ENCODE peak calls at places on chromosome 20, in ten cellular contexts. One of them, this sample, is unnamed.

GRCh38 chr20:34415079-34415478 is 52.0 kb downstream of the ITCH start:
- DNase-seq in fibroblast of lung: no peak
- DNase-seq in CD8-positive, alpha-beta T cell: no peak
- DNase-seq in effector memory CD4-positive, alpha-beta T cell: no peak
- DNase-seq in HCT116: no peak
- DNase-seq in GM12865: peak; percentile 66
- DNase-seq in H7: no peak
- DNase-seq in foreskin fibroblast: no peak
- DNase-seq in AG10803: no peak
- DNase-seq in IMR-90: no peak
- DNase-seq in this sample: no peak

GRCh38 chr20:24662756-24663399 is 193.4 kb downstream of the SYNDIG1 start:
- DNase-seq in fibroblast of lung: peak; percentile 16
- DNase-seq in CD8-positive, alpha-beta T cell: no peak
- DNase-seq in effector memory CD4-positive, alpha-beta T cell: no peak
- DNase-seq in HCT116: no peak
- DNase-seq in GM12865: no peak
- DNase-seq in H7: no peak
- DNase-seq in foreskin fibroblast: peak; percentile 79
- DNase-seq in AG10803: peak; percentile 60
- DNase-seq in IMR-90: peak; percentile 48
- DNase-seq in this sample: no peak

GRCh38 chr20:56359212-56360132 is 698 bp downstream of the FAM210B start:
- DNase-seq in fibroblast of lung: peak; percentile 81
- DNase-seq in CD8-positive, alpha-beta T cell: no peak
- DNase-seq in effector memory CD4-positive, alpha-beta T cell: no peak
- DNase-seq in HCT116: no peak
- DNase-seq in GM12865: peak; percentile 20
- DNase-seq in H7: peak; percentile 65
- DNase-seq in foreskin fibroblast: peak; percentile 82
- DNase-seq in AG10803: peak; percentile 69
- DNase-seq in IMR-90: peak; percentile 73
- DNase-seq in this sample: peak; percentile 36

GRCh38 chr20:16580127-16580526 is 6.9 kb upstream of the KIF16B start:
- DNase-seq in fibroblast of lung: peak; percentile 71
- DNase-seq in CD8-positive, alpha-beta T cell: no peak
- DNase-seq in effector memory CD4-positive, alpha-beta T cell: no peak
- DNase-seq in HCT116: no peak
- DNase-seq in GM12865: no peak
- DNase-seq in H7: no peak
- DNase-seq in foreskin fibroblast: peak; percentile 90
- DNase-seq in AG10803: peak; percentile 92
- DNase-seq in IMR-90: peak; percentile 77
- DNase-seq in this sample: peak; percentile 59

GRCh38 chr20:13458860-13459451 is 179.8 kb downstream of the TASP1 start:
- DNase-seq in fibroblast of lung: peak; percentile 30
- DNase-seq in CD8-positive, alpha-beta T cell: no peak
- DNase-seq in effector memory CD4-positive, alpha-beta T cell: no peak
- DNase-seq in HCT116: peak; percentile 13
- DNase-seq in GM12865: peak; percentile 57
- DNase-seq in H7: peak; percentile 12
- DNase-seq in foreskin fibroblast: peak; percentile 64
- DNase-seq in AG10803: peak; percentile 42
- DNase-seq in IMR-90: peak; percentile 41
- DNase-seq in this sample: no peak

GRCh38 chr20:56343861-56344381 is 14.9 kb upstream of the FAM210B start:
- DNase-seq in fibroblast of lung: peak; percentile 27
- DNase-seq in CD8-positive, alpha-beta T cell: no peak
- DNase-seq in effector memory CD4-positive, alpha-beta T cell: no peak
- DNase-seq in HCT116: no peak
- DNase-seq in GM12865: peak; percentile 53
- DNase-seq in H7: peak; percentile 95
- DNase-seq in foreskin fibroblast: peak; percentile 76
- DNase-seq in AG10803: peak; percentile 43
- DNase-seq in IMR-90: peak; percentile 24
- DNase-seq in this sample: no peak

GRCh38 chr20:32109392-32110172 is at the start of gene TM9SF4:
- DNase-seq in fibroblast of lung: peak; percentile 90
- DNase-seq in CD8-positive, alpha-beta T cell: peak; percentile 85
- DNase-seq in effector memory CD4-positive, alpha-beta T cell: peak; percentile 72
- DNase-seq in HCT116: peak; percentile 92
- DNase-seq in GM12865: peak; percentile 97
- DNase-seq in H7: peak; percentile 91
- DNase-seq in foreskin fibroblast: peak; percentile 96
- DNase-seq in AG10803: peak; percentile 92
- DNase-seq in IMR-90: peak; percentile 94
- DNase-seq in this sample: peak; percentile 80

GRCh38 chr20:62966212-62967148 is 14.0 kb downstream of the SLC17A9 start:
- DNase-seq in fibroblast of lung: no peak
- DNase-seq in CD8-positive, alpha-beta T cell: no peak
- DNase-seq in effector memory CD4-positive, alpha-beta T cell: no peak
- DNase-seq in HCT116: no peak
- DNase-seq in GM12865: no peak
- DNase-seq in H7: no peak
- DNase-seq in foreskin fibroblast: no peak
- DNase-seq in AG10803: no peak
- DNase-seq in IMR-90: no peak
- DNase-seq in this sample: no peak

DNA sequence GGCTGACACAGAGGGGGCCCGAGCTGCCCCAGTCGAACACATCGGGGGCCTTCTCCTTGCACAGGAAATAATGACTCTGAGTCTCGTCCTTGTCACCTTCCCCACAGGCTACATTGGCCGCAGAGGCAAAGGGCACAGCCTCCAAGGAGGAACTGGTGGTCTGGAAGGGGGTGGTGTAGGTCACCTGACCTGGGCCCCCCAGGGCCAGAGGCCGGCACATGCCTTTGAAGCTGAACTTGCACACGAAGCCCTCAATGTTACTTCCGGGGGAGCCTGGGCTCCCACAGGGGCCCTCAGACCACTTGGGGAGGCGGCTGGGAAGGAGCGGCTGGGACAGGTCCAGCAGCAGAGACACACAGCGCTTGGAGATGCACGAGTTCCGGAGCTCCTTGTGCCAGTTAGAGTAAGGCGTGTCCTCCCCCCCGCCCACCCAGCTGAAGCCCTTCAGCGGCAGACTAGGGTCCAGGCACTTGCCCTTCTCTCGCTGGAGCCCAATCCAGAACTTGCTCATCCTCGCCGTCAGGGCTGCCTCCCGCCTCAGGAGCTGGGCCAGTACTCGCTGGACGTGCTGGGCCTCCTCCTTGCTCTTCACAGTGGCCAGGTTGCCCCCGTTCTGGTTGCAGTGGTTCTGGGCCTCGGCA is 589 bp downstream of the CD93 start:
- DNase-seq in fibroblast of lung: no peak
- DNase-seq in CD8-positive, alpha-beta T cell: no peak
- DNase-seq in effector memory CD4-positive, alpha-beta T cell: no peak
- DNase-seq in HCT116: no peak
- DNase-seq in GM12865: no peak
- DNase-seq in H7: no peak
- DNase-seq in foreskin fibroblast: no peak
- DNase-seq in AG10803: no peak
- DNase-seq in IMR-90: no peak
- DNase-seq in this sample: no peak
- H3K4me3 ChIP-seq in fibroblast of lung: no peak overlapping the region
- H3K4me3 ChIP-seq in CD8-positive, alpha-beta T cell: no peak overlapping the region
- H3K4me3 ChIP-seq in effector memory CD4-positive, alpha-beta T cell: no peak overlapping the region
- H3K4me3 ChIP-seq in HCT116: no peak overlapping the region
- H3K4me3 ChIP-seq in GM12865: no peak overlapping the region
- H3K4me3 ChIP-seq in H7: no peak overlapping the region
- H3K4me3 ChIP-seq in foreskin fibroblast: no peak overlapping the region
- H3K4me3 ChIP-seq in AG10803: no peak overlapping the region
- H3K4me3 ChIP-seq in IMR-90: no peak overlapping the region
- H3K4me3 ChIP-seq in this sample: no peak overlapping the region

GRCh38 chr20:36541227-36542018 is at the start of gene MYL9:
- DNase-seq in fibroblast of lung: peak; percentile 81
- DNase-seq in CD8-positive, alpha-beta T cell: no peak
- DNase-seq in effector memory CD4-positive, alpha-beta T cell: no peak
- DNase-seq in HCT116: no peak
- DNase-seq in GM12865: peak; percentile 36
- DNase-seq in H7: peak; percentile 94
- DNase-seq in foreskin fibroblast: peak; percentile 94
- DNase-seq in AG10803: peak; percentile 81
- DNase-seq in IMR-90: peak; percentile 62
- DNase-seq in this sample: peak; percentile 33

GRCh38 chr20:36542516-36543186 is 1.3 kb downstream of the MYL9 start:
- DNase-seq in fibroblast of lung: no peak
- DNase-seq in CD8-positive, alpha-beta T cell: no peak
- DNase-seq in effector memory CD4-positive, alpha-beta T cell: no peak
- DNase-seq in HCT116: no peak
- DNase-seq in GM12865: no peak
- DNase-seq in H7: peak; percentile 31
- DNase-seq in foreskin fibroblast: no peak
- DNase-seq in AG10803: no peak
- DNase-seq in IMR-90: no peak
- DNase-seq in this sample: no peak

GRCh38 chr20:36542019-36542488 is 735 bp downstream of the MYL9 start:
- DNase-seq in fibroblast of lung: peak; percentile 59
- DNase-seq in CD8-positive, alpha-beta T cell: no peak
- DNase-seq in effector memory CD4-positive, alpha-beta T cell: no peak
- DNase-seq in HCT116: peak; percentile 33
- DNase-seq in GM12865: no peak
- DNase-seq in H7: peak; percentile 91
- DNase-seq in foreskin fibroblast: peak; percentile 85
- DNase-seq in AG10803: peak; percentile 67
- DNase-seq in IMR-90: peak; percentile 70
- DNase-seq in this sample: peak; percentile 5

GRCh38 chr20:36544134-36545018 is 3.1 kb downstream of the MYL9 start:
- DNase-seq in fibroblast of lung: peak; percentile 81
- DNase-seq in CD8-positive, alpha-beta T cell: no peak
- DNase-seq in effector memory CD4-positive, alpha-beta T cell: no peak
- DNase-seq in HCT116: no peak
- DNase-seq in GM12865: no peak
- DNase-seq in H7: peak; percentile 38
- DNase-seq in foreskin fibroblast: peak; percentile 88
- DNase-seq in AG10803: peak; percentile 79
- DNase-seq in IMR-90: peak; percentile 68
- DNase-seq in this sample: peak; percentile 5

DNA sequence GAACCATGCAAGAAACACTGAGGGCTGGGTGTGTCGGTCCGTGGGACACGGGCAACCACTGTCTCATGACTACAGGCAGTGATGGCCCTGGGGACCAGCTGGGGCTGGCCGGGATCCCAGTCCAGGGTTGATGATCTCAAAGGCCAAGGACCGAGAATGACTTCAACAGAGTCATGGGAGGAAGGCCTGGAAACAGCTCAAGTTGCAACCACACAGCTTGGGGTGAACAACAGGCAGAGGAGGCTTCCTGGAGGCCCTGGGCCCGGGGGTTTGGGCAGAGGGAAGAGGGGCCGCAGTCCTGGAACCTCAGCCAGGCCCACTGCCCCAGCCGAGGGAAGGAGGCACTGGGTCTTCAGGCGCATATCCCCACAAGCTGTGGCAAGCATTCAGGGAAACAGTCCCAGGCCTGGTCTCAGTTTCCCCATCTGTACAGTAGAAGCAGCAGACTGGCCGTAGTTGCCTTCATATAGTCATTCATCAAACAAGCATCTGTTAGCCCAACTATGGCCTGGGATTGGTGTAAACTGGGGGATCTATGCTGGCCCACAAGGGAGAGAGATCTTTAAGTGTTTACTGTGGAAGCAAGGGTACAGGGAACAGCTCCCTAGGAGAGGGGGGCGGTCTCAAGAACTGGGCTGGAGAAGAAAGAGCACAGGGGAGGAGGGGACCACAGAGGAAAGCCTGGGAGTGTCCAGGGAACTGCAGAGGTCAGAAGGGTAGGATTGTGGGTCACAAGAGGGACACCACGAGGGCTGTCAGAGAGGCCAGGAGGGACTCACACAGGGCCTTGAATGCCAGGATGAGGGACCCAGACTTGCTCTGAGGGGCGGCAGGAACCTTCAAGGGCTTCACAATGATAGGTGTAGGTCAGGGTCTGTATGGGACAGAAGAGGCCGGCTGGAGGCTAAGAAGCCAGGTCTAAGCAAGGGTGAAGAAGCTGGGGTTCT is 2.1 kb downstream of the MYL9 start:
- DNase-seq in fibroblast of lung: peak; percentile 74
- DNase-seq in CD8-positive, alpha-beta T cell: no peak
- DNase-seq in effector memory CD4-positive, alpha-beta T cell: no peak
- DNase-seq in HCT116: no peak
- DNase-seq in GM12865: no peak
- DNase-seq in H7: peak; percentile 32
- DNase-seq in foreskin fibroblast: peak; percentile 92
- DNase-seq in AG10803: peak; percentile 84
- DNase-seq in IMR-90: peak; percentile 83
- DNase-seq in this sample: peak; percentile 68
- H3K4me3 ChIP-seq in fibroblast of lung: peak overlapping the region; percentile 98
- H3K4me3 ChIP-seq in CD8-positive, alpha-beta T cell: no peak overlapping the region
- H3K4me3 ChIP-seq in effector memory CD4-positive, alpha-beta T cell: no peak overlapping the region
- H3K4me3 ChIP-seq in HCT116: no peak overlapping the region
- H3K4me3 ChIP-seq in GM12865: no peak overlapping the region
- H3K4me3 ChIP-seq in H7: no peak overlapping the region
- H3K4me3 ChIP-seq in foreskin fibroblast: peak overlapping the region; percentile 95
- H3K4me3 ChIP-seq in AG10803: peak overlapping the region; percentile 95
- H3K4me3 ChIP-seq in IMR-90: peak overlapping the region; percentile 89
- H3K4me3 ChIP-seq in this sample: peak overlapping the region; percentile 87

GRCh38 chr20:10557685-10558084 is 116.1 kb downstream of the JAG1 start:
- DNase-seq in fibroblast of lung: peak; percentile 41
- DNase-seq in CD8-positive, alpha-beta T cell: no peak
- DNase-seq in effector memory CD4-positive, alpha-beta T cell: no peak
- DNase-seq in HCT116: no peak
- DNase-seq in GM12865: no peak
- DNase-seq in H7: no peak
- DNase-seq in foreskin fibroblast: no peak
- DNase-seq in AG10803: no peak
- DNase-seq in IMR-90: no peak
- DNase-seq in this sample: no peak
- H3K4me3 ChIP-seq in fibroblast of lung: no peak overlapping the region
- H3K4me3 ChIP-seq in CD8-positive, alpha-beta T cell: no peak overlapping the region
- H3K4me3 ChIP-seq in effector memory CD4-positive, alpha-beta T cell: no peak overlapping the region
- H3K4me3 ChIP-seq in HCT116: no peak overlapping the region
- H3K4me3 ChIP-seq in GM12865: no peak overlapping the region
- H3K4me3 ChIP-seq in H7: no peak overlapping the region
- H3K4me3 ChIP-seq in foreskin fibroblast: no peak overlapping the region
- H3K4me3 ChIP-seq in AG10803: no peak overlapping the region
- H3K4me3 ChIP-seq in IMR-90: no peak overlapping the region
- H3K4me3 ChIP-seq in this sample: no peak overlapping the region

GRCh38 chr20:64101731-64102621 is 5.4 kb downstream of the NPBWR2 start:
- DNase-seq in fibroblast of lung: no peak
- DNase-seq in CD8-positive, alpha-beta T cell: peak; percentile 60
- DNase-seq in effector memory CD4-positive, alpha-beta T cell: peak; percentile 32
- DNase-seq in HCT116: no peak
- DNase-seq in GM12865: peak; percentile 42
- DNase-seq in H7: peak; percentile 99
- DNase-seq in foreskin fibroblast: peak; percentile 33
- DNase-seq in AG10803: no peak
- DNase-seq in IMR-90: no peak
- DNase-seq in this sample: no peak

GRCh38 chr20:64100946-64101688 is 6.2 kb downstream of the NPBWR2 start:
- DNase-seq in fibroblast of lung: no peak
- DNase-seq in CD8-positive, alpha-beta T cell: no peak
- DNase-seq in effector memory CD4-positive, alpha-beta T cell: no peak
- DNase-seq in HCT116: no peak
- DNase-seq in GM12865: no peak
- DNase-seq in H7: no peak
- DNase-seq in foreskin fibroblast: no peak
- DNase-seq in AG10803: no peak
- DNase-seq in IMR-90: no peak
- DNase-seq in this sample: no peak

GRCh38 chr20:64103871-64104666 is 3.3 kb downstream of the NPBWR2 start:
- DNase-seq in fibroblast of lung: no peak
- DNase-seq in CD8-positive, alpha-beta T cell: no peak
- DNase-seq in effector memory CD4-positive, alpha-beta T cell: no peak
- DNase-seq in HCT116: no peak
- DNase-seq in GM12865: no peak
- DNase-seq in H7: peak; percentile 80
- DNase-seq in foreskin fibroblast: no peak
- DNase-seq in AG10803: no peak
- DNase-seq in IMR-90: no peak
- DNase-seq in this sample: no peak

GRCh38 chr20:64104667-64105451 is 2.5 kb downstream of the NPBWR2 start:
- DNase-seq in fibroblast of lung: no peak
- DNase-seq in CD8-positive, alpha-beta T cell: no peak
- DNase-seq in effector memory CD4-positive, alpha-beta T cell: no peak
- DNase-seq in HCT116: no peak
- DNase-seq in GM12865: no peak
- DNase-seq in H7: no peak
- DNase-seq in foreskin fibroblast: no peak
- DNase-seq in AG10803: no peak
- DNase-seq in IMR-90: no peak
- DNase-seq in this sample: no peak

GRCh38 chr20:64102647-64103354 is 4.6 kb downstream of the NPBWR2 start:
- DNase-seq in fibroblast of lung: no peak
- DNase-seq in CD8-positive, alpha-beta T cell: no peak
- DNase-seq in effector memory CD4-positive, alpha-beta T cell: no peak
- DNase-seq in HCT116: no peak
- DNase-seq in GM12865: no peak
- DNase-seq in H7: peak; percentile 90
- DNase-seq in foreskin fibroblast: no peak
- DNase-seq in AG10803: no peak
- DNase-seq in IMR-90: no peak
- DNase-seq in this sample: no peak
- H3K4me3 ChIP-seq in fibroblast of lung: no peak overlapping the region
- H3K4me3 ChIP-seq in CD8-positive, alpha-beta T cell: no peak overlapping the region
- H3K4me3 ChIP-seq in effector memory CD4-positive, alpha-beta T cell: no peak overlapping the region
- H3K4me3 ChIP-seq in HCT116: peak overlapping the region; percentile 69
- H3K4me3 ChIP-seq in GM12865: no peak overlapping the region
- H3K4me3 ChIP-seq in H7: peak overlapping the region; percentile 56
- H3K4me3 ChIP-seq in foreskin fibroblast: no peak overlapping the region
- H3K4me3 ChIP-seq in AG10803: no peak overlapping the region
- H3K4me3 ChIP-seq in IMR-90: no peak overlapping the region
- H3K4me3 ChIP-seq in this sample: no peak overlapping the region